ENCODE peak calls at places on chromosomes 1 and 21, in five cellular contexts. T, M, L, W and O are unnamed samples.

GRCh38 chr1:172966844-172967540 is 83.7 kb downstream of the TNFSF18 start:
- DNase-seq in T (no peak), M (no peak), L (no peak), W (no peak), O (no peak)

GRCh38 chr1:70840260-70840953 is 207.2 kb downstream of the PTGER3 start:
- DNase-seq in T (no peak), M (no peak), L (no peak), W (no peak), O (no peak)

GRCh38 chr1:46401964-46402626 is 8.0 kb downstream of the FAAH start:
- DNase-seq in T (peak; percentile 58), M (peak; percentile 92), L (peak; percentile 80), W (peak; percentile 68), O (peak; percentile 45)

GRCh38 chr1:196367838-196368237 is 240.4 kb downstream of the KCNT2 start:
- DNase-seq in T (no peak), M (no peak), L (no peak), W (no peak), O (no peak)

GRCh38 chr1:17011439-17012307 is at the start of gene ATP13A2:
- DNase-seq in T (peak; percentile 68), M (peak; percentile 89), L (peak; percentile 75), W (peak; percentile 79), O (peak; percentile 87)

GRCh38 chr1:221732052-221732451 is 9.8 kb downstream of the DUSP10 start:
- DNase-seq in T (no peak), M (no peak), L (no peak), W (no peak), O (no peak)

GRCh38 chr1:16351449-16351993 is 759 bp downstream of the FBXO42 start:
- DNase-seq in T (no peak), M (no peak), L (no peak), W (no peak), O (no peak)

GRCh38 chr1:74375376-74375775 is 137.0 kb downstream of the LRRC53 start:
- DNase-seq in T (no peak), M (no peak), L (no peak), W (no peak), O (no peak)

GRCh38 chr1:61111084-61112050 is 29.0 kb downstream of the NFIA start:
- DNase-seq in T (no peak), M (no peak), L (no peak), W (no peak), O (no peak)

GRCh38 chr1:206935491-206936067 is 10.7 kb downstream of the PIGR start:
- DNase-seq in T (no peak), M (peak; percentile 70), L (no peak), W (no peak), O (no peak)

GRCh38 chr1:37958690-37959089 is 11.8 kb upstream of the INPP5B start:
- DNase-seq in T (no peak), M (no peak), L (no peak), W (no peak), O (no peak)

GRCh38 chr1:3681231-3681897 is 29.0 kb downstream of the TP73 start:
- DNase-seq in T (no peak), M (no peak), L (no peak), W (no peak), O (no peak)

GRCh38 chr1:40404670-40405462 is 31.3 kb downstream of the SMAP2 start:
- DNase-seq in T (no peak), M (no peak), L (no peak), W (no peak), O (no peak)

GRCh38 chr1:118986839-118987430 is 1.2 kb downstream of the TBX15 start:
- DNase-seq in T (no peak), M (no peak), L (no peak), W (no peak), O (peak; percentile 71)

GRCh38 chr1:17108360-17108759 is 10.9 kb downstream of the PADI2 start:
- DNase-seq in T (no peak), M (no peak), L (no peak), W (no peak), O (no peak)

GRCh38 chr1:942411-942821 is 16.6 kb downstream of the NOC2L start:
- DNase-seq in T (no peak), M (no peak), L (no peak), W (peak; percentile 58), O (no peak)

GRCh38 chr21:37071561-37072238 is 1.2 kb downstream of the PIGP start:
- DNase-seq in T (peak; percentile 70), M (peak; percentile 37), L (peak; percentile 76), W (peak; percentile 69), O (peak; percentile 74)

GRCh38 chr1:63112155-63112914 is 210.0 kb upstream of the FOXD3 start:
- DNase-seq in T (no peak), M (no peak), L (no peak), W (no peak), O (no peak)

GRCh38 chr1:13927736-13928135 is 227.7 kb downstream of the PRDM2 start:
- DNase-seq in T (no peak), M (no peak), L (no peak), W (no peak), O (no peak)

GRCh38 chr1:116119876-116120275 is 8.7 kb downstream of the MAB21L3 start:
- DNase-seq in T (no peak), M (no peak), L (no peak), W (no peak), O (no peak)

GRCh38 chr1:210541680-210542358 is 213.1 kb downstream of the HHAT start:
- DNase-seq in T (no peak), M (no peak), L (no peak), W (no peak), O (no peak)

GRCh38 chr1:24151175-24151533 is 8.2 kb upstream of the IL22RA1 start:
- DNase-seq in T (no peak), M (peak; percentile 53), L (no peak), W (no peak), O (no peak)

GRCh38 chr1:48418742-48419141 is 53.3 kb downstream of the SPATA6 start:
- DNase-seq in T (no peak), M (no peak), L (no peak), W (no peak), O (no peak)

GRCh38 chr1:196309386-196309785 is 298.9 kb downstream of the KCNT2 start:
- DNase-seq in T (no peak), M (no peak), L (no peak), W (no peak), O (no peak)

GRCh38 chr1:160429125-160429551 is 28.8 kb downstream of the VANGL2 start:
- DNase-seq in T (no peak), M (peak; percentile 50), L (no peak), W (no peak), O (no peak)

GRCh38 chr1:58783993-58784757 is at the start of gene JUN:
- DNase-seq in T (peak; percentile 100), M (peak; percentile 99), L (peak; percentile 100), W (peak; percentile 100), O (peak; percentile 100)

GRCh38 chr21:38920631-38921398 is 115.1 kb downstream of the ETS2 start:
- DNase-seq in T (peak; percentile 39), M (no peak), L (no peak), W (peak; percentile 53), O (no peak)

GRCh38 chr1:159141584-159142518 is 29.6 kb upstream of the CADM3 start:
- DNase-seq in T (no peak), M (no peak), L (no peak), W (no peak), O (no peak)

GRCh38 chr1:52288286-52288685 is 77.7 kb downstream of the CC2D1B start:
- DNase-seq in T (no peak), M (no peak), L (no peak), W (no peak), O (no peak)

GRCh38 chr1:6888268-6888667 is 103.0 kb downstream of the CAMTA1 start:
- DNase-seq in T (no peak), M (no peak), L (no peak), W (no peak), O (no peak)

GRCh38 chr1:71045463-71046028 is 2.1 kb downstream of the PTGER3 start:
- DNase-seq in T (peak; percentile 22), M (no peak), L (no peak), W (no peak), O (no peak)

GRCh38 chr21:44024895-44025353 is 12.8 kb downstream of the TRAPPC10 start:
- DNase-seq in T (peak; percentile 55), M (no peak), L (peak; percentile 50), W (peak; percentile 70), O (peak; percentile 73)
- TF ChIP-seq CTCF in T (no peak), M (no peak), L (no peak), W (no peak), O (no peak)

GRCh38 chr1:205301842-205302588 is 19.5 kb downstream of the NUAK2 start:
- DNase-seq in T (no peak), M (no peak), L (no peak), W (no peak), O (no peak)

GRCh38 chr1:205298191-205298994 is 23.2 kb downstream of the NUAK2 start:
- DNase-seq in T (no peak), M (no peak), L (no peak), W (no peak), O (no peak)

GRCh38 chr1:205301220-205301821 is 20.2 kb downstream of the NUAK2 start:
- DNase-seq in T (peak; percentile 71), M (peak; percentile 87), L (no peak), W (peak; percentile 83), O (no peak)

GRCh38 chr1:205303247-205303888 is 18.2 kb downstream of the NUAK2 start:
- DNase-seq in T (no peak), M (no peak), L (no peak), W (no peak), O (no peak)

GRCh38 chr1:205300149-205300548 is 21.4 kb downstream of the NUAK2 start:
- DNase-seq in T (no peak), M (no peak), L (no peak), W (no peak), O (no peak)
- H3K4me1 ChIP-seq in T (no peaks in the 10 kb centered on the region), M (peaks cover 12% of the 10 kb centered on the region), L (no peaks in the 10 kb centered on the region), W (peaks cover 10% of the 10 kb centered on the region), O (no peaks in the 10 kb centered on the region)

DNA sequence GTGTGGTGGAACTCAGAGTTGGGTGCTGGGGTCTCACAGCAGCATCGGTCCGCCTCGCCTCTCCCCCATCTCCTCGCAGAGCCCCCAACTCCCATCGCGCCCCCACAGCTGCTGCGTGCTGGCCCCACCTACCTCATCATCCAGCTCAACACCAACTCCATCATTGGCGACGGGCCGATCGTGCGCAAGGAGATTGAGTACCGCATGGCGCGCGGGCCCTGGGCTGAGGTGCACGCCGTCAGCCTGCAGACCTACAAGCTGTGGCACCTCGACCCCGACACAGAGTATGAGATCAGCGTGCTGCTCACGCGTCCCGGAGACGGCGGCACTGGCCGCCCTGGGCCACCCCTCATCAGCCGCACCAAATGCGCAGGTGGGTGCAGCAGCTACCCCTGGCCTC is 24.2 kb downstream of the PTPRU start:
- DNase-seq in T (no peak), M (no peak), L (no peak), W (no peak), O (no peak)
- H3K4me3 ChIP-seq in T (no peak overlapping the region), M (no peak overlapping the region), L (peak overlapping the region; percentile 59), W (no peak overlapping the region), O (peak overlapping the region; percentile 70)

DNA sequence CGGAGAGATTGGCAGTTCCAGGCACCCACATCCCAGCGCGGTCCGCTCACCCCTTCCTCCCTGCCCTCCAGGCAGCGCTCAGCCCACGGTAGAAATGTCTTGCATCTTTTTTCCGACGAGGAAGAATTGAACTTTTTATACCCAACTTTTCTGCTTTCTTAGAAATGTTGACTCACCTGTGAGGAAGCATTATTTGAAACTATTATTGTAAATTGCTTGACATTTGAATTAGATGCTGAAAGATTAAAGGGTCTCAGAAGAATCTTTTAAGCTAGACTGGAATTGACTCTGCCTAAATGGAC is 912 bp upstream of the SIPA1L2 start:
- DNase-seq in T (no peak), M (no peak), L (no peak), W (no peak), O (no peak)
- TF ChIP-seq CTCF in T (no peak), M (no peak), L (no peak), W (no peak), O (no peak)

GRCh38 chr1:204083491-204083890 is 10.6 kb downstream of the SOX13 start:
- DNase-seq in T (no peak), M (no peak), L (no peak), W (no peak), O (no peak)
- H3K4me1 ChIP-seq in T (peaks cover 40% of the 10 kb centered on the region), M (peaks cover 75% of the 10 kb centered on the region), L (peaks cover 100% of the 10 kb centered on the region), W (peaks cover 24% of the 10 kb centered on the region), O (peaks cover 94% of the 10 kb centered on the region)